ENCODE peak calls at places on chromosome 1, in five cellular contexts. X, P, S, L and Z are unnamed samples.
A peak's percentile ranks its signal among the peaks of the same experiment; 100 is the strongest.

GRCh38 chr1:64536836-64537490 is 67.0 kb downstream of the CACHD1 start:
- DNase-seq in X (no peak), P (no peak), S (peak; percentile 92), L (no peak), Z (no peak)

GRCh38 chr1:152440635-152441471 is 26.8 kb upstream of the CRNN start:
- DNase-seq in X (peak; percentile 82), P (peak; percentile 14), S (peak; percentile 5), L (peak; percentile 73), Z (peak; percentile 81)

GRCh38 chr1:156488566-156489165 is 11.9 kb downstream of the MEF2D start:
- DNase-seq in X (peak; percentile 74), P (no peak), S (no peak), L (no peak), Z (no peak)

GRCh38 chr1:243294723-243295121 is 38.9 kb downstream of the SDCCAG8 start:
- DNase-seq in X (no peak), P (no peak), S (no peak), L (no peak), Z (no peak)

GRCh38 chr1:64363116-64363515 is 106.8 kb upstream of the CACHD1 start:
- DNase-seq in X (no peak), P (no peak), S (no peak), L (no peak), Z (no peak)

GRCh38 chr1:19591482-19592093 is 52.5 kb upstream of the NBL1 start:
- DNase-seq in X (no peak), P (no peak), S (no peak), L (no peak), Z (no peak)

GRCh38 chr1:193726722-193727121 is 540.3 kb upstream of the B3GALT2 start:
- DNase-seq in X (no peak), P (no peak), S (no peak), L (no peak), Z (no peak)

GRCh38 chr1:185734929-185735666 is 907 bp downstream of the HMCN1 start:
- DNase-seq in X (no peak), P (no peak), S (no peak), L (no peak), Z (no peak)

GRCh38 chr1:163528710-163529348 is 207.1 kb downstream of the NUF2 start:
- DNase-seq in X (peak; percentile 34), P (no peak), S (no peak), L (peak; percentile 16), Z (peak; percentile 37)

GRCh38 chr1:185058886-185059285 is 13.5 kb downstream of the RNF2 start:
- DNase-seq in X (no peak), P (no peak), S (no peak), L (peak; percentile 34), Z (peak; percentile 34)

GRCh38 chr1:53541761-53542550 is 82.8 kb downstream of the DMRTB1 start:
- DNase-seq in X (peak; percentile 20), P (peak; percentile 78), S (no peak), L (no peak), Z (no peak)

GRCh38 chr1:114588196-114588689 is 6.8 kb upstream of the BCAS2 start:
- DNase-seq in X (no peak), P (no peak), S (no peak), L (no peak), Z (no peak)

GRCh38 chr1:226629896-226630550 is 81.5 kb downstream of the STUM start:
- DNase-seq in X (no peak), P (no peak), S (no peak), L (no peak), Z (no peak)

GRCh38 chr1:45730075-45730779 is 20.2 kb downstream of the IPP start:
- DNase-seq in X (no peak), P (no peak), S (peak; percentile 71), L (peak; percentile 9), Z (peak; percentile 30)

GRCh38 chr1:67969446-67969845 is 81.0 kb downstream of the DIRAS3 start:
- DNase-seq in X (no peak), P (no peak), S (no peak), L (no peak), Z (no peak)

GRCh38 chr1:78132174-78132972 is 86.6 kb downstream of the GIPC2 start:
- DNase-seq in X (no peak), P (no peak), S (no peak), L (no peak), Z (no peak)

GRCh38 chr1:38063616-38064015 is 17.0 kb upstream of the POU3F1 start:
- DNase-seq in X (no peak), P (no peak), S (no peak), L (no peak), Z (no peak)

GRCh38 chr1:223231011-223231572 is 88.0 kb upstream of the TLR5 start:
- DNase-seq in X (no peak), P (no peak), S (no peak), L (no peak), Z (no peak)

GRCh38 chr1:93993731-93994130 is 84.5 kb upstream of the GCLM start:
- DNase-seq in X (no peak), P (no peak), S (no peak), L (no peak), Z (no peak)

GRCh38 chr1:212946872-212947271 is 3.5 kb upstream of the VASH2 start:
- DNase-seq in X (no peak), P (no peak), S (no peak), L (no peak), Z (no peak)

GRCh38 chr1:58397187-58397820 is 149.2 kb downstream of the OMA1 start:
- DNase-seq in X (no peak), P (no peak), S (no peak), L (no peak), Z (no peak)

GRCh38 chr1:64133036-64133435 is 70.4 kb upstream of the UBE2U start:
- DNase-seq in X (no peak), P (peak; percentile 94), S (no peak), L (no peak), Z (no peak)

GRCh38 chr1:201819346-201819745 is 9.6 kb upstream of the IPO9 start:
- DNase-seq in X (no peak), P (no peak), S (no peak), L (no peak), Z (no peak)